ENCODE peak calls at places on chromosomes 1 and 21, in seven cellular contexts. W is fibroblast of mammary gland, I is uterus, D is K562, P is ovary, J is HL-60, N is AG10803. Z is an unnamed sample.

GRCh38 chr1:16960560-16961296 is 19.7 kb downstream of the MFAP2 start:
- DNase-seq in J (peak; percentile 51), I (peak; percentile 86), D (peak; percentile 74), N (peak; percentile 80), W (peak; percentile 73), P (peak; percentile 77), Z (no peak)

GRCh38 chr1:100343897-100344296 is 8.4 kb upstream of the CDC14A start:
- DNase-seq in W (no peak), P (no peak), I (no peak), D (no peak), J (no peak), N (no peak), Z (no peak)

GRCh38 chr1:11529330-11529729 is 50.4 kb downstream of the DISP3 start:
- DNase-seq in W (no peak), D (no peak), J (no peak), P (no peak), I (no peak), N (no peak), Z (no peak)

GRCh38 chr1:24392982-24393645 is 20.5 kb downstream of the STPG1 start:
- DNase-seq in P (no peak), I (no peak), D (no peak), W (no peak), N (no peak), J (no peak), Z (no peak)

GRCh38 chr1:13517193-13517812 is 3.5 kb upstream of the LRRC38 start:
- DNase-seq in P (no peak), D (peak; percentile 35), J (no peak), W (peak; percentile 15), I (no peak), N (no peak), Z (peak; percentile 51)

GRCh38 chr1:147825586-147825985 is 65.2 kb upstream of the GJA5 start:
- DNase-seq in N (no peak), P (no peak), W (no peak), J (no peak), D (no peak), I (no peak), Z (no peak)

GRCh38 chr1:100543640-100544039 is 5.7 kb downstream of the GPR88 start:
- DNase-seq in I (no peak), J (no peak), D (peak; percentile 57), N (no peak), P (no peak), W (no peak), Z (peak; percentile 57)

GRCh38 chr1:245875581-245876263 is 631.4 kb downstream of the SMYD3 start:
- DNase-seq in P (no peak), D (no peak), J (no peak), W (no peak), I (no peak), N (no peak), Z (no peak)

GRCh38 chr1:55937840-55938375 is 641.5 kb downstream of the PLPP3 start:
- DNase-seq in D (no peak), J (no peak), W (peak; percentile 3), I (no peak), N (no peak), P (no peak), Z (no peak)

GRCh38 chr21:41164981-41165650 is 2.8 kb upstream of the BACE2 start:
- DNase-seq in P (peak; percentile 40), W (peak; percentile 86), I (peak; percentile 61), N (peak; percentile 41), D (no peak), J (no peak), Z (no peak)

GRCh38 chr1:209207701-209208286 is 375.7 kb upstream of the CAMK1G start:
- DNase-seq in J (no peak), N (peak; percentile 66), P (peak; percentile 50), W (peak; percentile 61), I (peak; percentile 51), D (peak; percentile 46), Z (no peak)

GRCh38 chr1:209202826-209203439 is 380.6 kb upstream of the CAMK1G start:
- DNase-seq in D (peak; percentile 47), W (peak; percentile 67), J (peak; percentile 5), P (no peak), N (peak; percentile 67), I (no peak), Z (peak; percentile 48)

GRCh38 chr1:209205039-209205438 is 378.5 kb upstream of the CAMK1G start:
- DNase-seq in N (no peak), J (no peak), W (no peak), P (no peak), D (no peak), I (no peak), Z (no peak)

GRCh38 chr1:209208648-209209047 is 374.9 kb upstream of the CAMK1G start:
- DNase-seq in D (no peak), P (no peak), I (no peak), J (no peak), N (no peak), W (no peak), Z (no peak)

GRCh38 chr1:209207126-209207700 is 376.3 kb upstream of the CAMK1G start:
- DNase-seq in W (peak; percentile 9), P (no peak), I (no peak), N (peak; percentile 3), D (no peak), J (no peak), Z (no peak)
- H3K4me3 ChIP-seq in W (peak overlapping the region; percentile 12), P (peak overlapping the region; percentile 14), I (peak overlapping the region; percentile 7), N (peak overlapping the region; percentile 50), D (no peak overlapping the region), J (no peak overlapping the region), Z (no peak overlapping the region)

DNA sequence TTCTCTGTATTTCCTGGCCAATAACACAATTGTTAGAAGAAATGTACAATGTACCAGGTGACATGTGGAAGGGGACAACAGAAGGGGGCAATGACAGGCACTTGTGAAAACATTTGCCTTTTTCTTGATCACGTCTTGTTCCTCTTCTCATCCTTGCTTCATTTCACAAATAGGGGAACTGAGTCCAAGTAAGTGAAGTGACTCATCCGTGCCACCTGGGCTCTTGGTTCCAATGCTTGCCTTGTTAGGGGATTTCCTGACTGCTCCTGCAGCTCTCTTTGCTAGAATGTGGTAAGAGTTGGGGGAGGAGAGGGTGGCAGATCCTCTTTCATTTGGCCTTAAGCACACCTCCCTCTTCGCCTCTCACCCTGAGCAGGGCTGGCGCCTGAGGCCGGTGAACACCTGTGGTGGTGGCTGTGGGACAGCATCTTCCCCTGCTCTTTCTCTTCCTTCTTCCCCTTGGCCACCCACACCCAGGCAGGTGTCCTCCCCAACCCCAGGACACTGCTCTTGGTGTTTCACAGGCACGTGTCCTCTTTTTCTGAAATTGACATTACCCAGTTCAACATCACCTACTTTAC is 2.2 kb upstream of the RHEX start:
- DNase-seq in N (no peak), W (no peak), P (no peak), J (peak; percentile 92), D (no peak), I (no peak), Z (peak; percentile 95)
- H3K4me3 ChIP-seq in N (no peak overlapping the region), W (no peak overlapping the region), P (no peak overlapping the region), J (no peak overlapping the region), D (no peak overlapping the region), I (no peak overlapping the region), Z (no peak overlapping the region)

DNA sequence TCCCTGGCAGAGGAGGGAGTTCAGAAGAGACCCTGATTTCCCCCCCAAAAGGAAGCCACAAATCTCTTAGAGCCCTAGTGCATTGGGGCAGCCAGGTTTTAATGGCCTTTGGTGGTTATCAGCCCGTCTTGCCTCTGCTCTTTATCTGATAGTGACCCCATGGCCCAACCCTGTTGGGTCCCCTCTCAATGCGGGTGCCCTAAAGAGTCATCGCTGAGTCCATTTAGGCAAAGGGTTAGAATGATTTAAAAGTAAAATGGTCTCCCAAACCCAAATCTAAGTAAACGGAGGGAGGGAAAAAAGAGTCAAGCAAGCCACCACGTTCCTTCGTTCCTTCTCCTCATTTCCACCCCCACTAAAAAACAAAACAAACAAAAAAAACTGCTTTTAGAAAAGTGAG is 164.0 kb downstream of the RUNX1 start:
- DNase-seq in N (no peak), W (no peak), I (no peak), J (no peak), P (no peak), D (peak; percentile 42), Z (no peak)
- H3K4me3 ChIP-seq in N (peak overlapping the region; percentile 81), W (peak overlapping the region; percentile 93), I (no peak overlapping the region), J (peak overlapping the region; percentile 88), P (peak overlapping the region; percentile 2), D (peak overlapping the region; percentile 68), Z (peak overlapping the region; percentile 74)

DNA sequence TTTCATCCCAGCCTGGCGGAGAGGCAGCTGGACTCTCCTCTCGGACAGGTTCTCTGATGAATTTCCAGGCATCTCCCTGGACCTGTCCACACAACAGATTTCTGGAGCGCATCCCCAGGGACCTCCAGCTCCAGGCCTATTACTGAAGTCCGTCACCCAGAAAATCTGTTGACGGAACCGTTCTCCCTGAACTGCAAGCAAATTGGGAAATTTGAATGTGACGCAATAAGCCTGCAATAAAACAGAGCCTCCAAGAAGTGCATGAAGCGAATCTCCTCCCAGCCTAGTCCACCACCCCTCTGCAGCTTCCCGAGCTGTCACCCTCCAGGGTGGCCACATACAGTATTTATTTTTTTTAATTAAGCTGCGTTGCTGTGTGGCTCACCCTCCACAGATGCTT is 173.2 kb downstream of the CAMTA1 start:
- DNase-seq in D (no peak), W (no peak), P (peak; percentile 67), N (no peak), J (peak; percentile 41), I (no peak), Z (no peak)
- H3K4me3 ChIP-seq in D (no peak overlapping the region), W (no peak overlapping the region), P (no peak overlapping the region), N (no peak overlapping the region), J (no peak overlapping the region), I (no peak overlapping the region), Z (no peak overlapping the region)

GRCh38 chr1:179023946-179024345 is 1.7 kb upstream of the FAM20B start:
- DNase-seq in N (no peak), W (no peak), P (no peak), D (no peak), J (no peak), I (no peak), Z (no peak)

GRCh38 chr1:179025125-179025974 is at the start of gene FAM20B:
- DNase-seq in I (peak; percentile 94), P (peak; percentile 94), W (peak; percentile 86), D (peak; percentile 100), N (peak; percentile 92), J (peak; percentile 80), Z (peak; percentile 86)

GRCh38 chr1:179017383-179018326 is 8.0 kb upstream of the FAM20B start:
- DNase-seq in N (peak; percentile 31), I (no peak), J (no peak), D (peak; percentile 76), W (peak; percentile 61), P (peak; percentile 31), Z (no peak)

GRCh38 chr1:179025975-179026812 is 500 bp downstream of the FAM20B start:
- DNase-seq in N (peak; percentile 44), D (peak; percentile 92), W (peak; percentile 29), I (peak; percentile 61), J (peak; percentile 52), P (peak; percentile 55), Z (peak; percentile 66)

DNA sequence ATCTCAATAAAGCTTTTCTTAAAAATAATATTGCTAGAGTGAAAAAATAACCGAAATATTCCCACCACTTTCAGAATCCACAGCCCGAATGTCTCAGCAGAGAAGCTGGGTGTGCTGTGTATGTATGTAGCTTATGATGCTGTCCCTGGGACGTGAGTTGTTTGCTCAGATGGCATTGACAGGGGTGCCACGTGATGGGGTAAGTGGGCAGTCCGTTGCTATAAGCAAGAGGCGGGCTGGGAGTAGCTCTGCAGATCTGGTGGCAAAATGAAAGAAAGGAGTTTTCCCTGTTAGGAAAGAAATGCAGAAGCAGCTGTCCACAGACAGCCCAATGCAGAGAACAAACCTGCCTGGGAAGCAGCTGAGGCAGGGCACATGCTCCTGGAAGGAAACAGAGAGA is 3.8 kb upstream of the FAM20B start:
- DNase-seq in P (no peak), D (no peak), I (no peak), J (no peak), W (peak; percentile 24), N (peak; percentile 47), Z (no peak)
- H3K4me3 ChIP-seq in P (no peak overlapping the region), D (no peak overlapping the region), I (no peak overlapping the region), J (no peak overlapping the region), W (no peak overlapping the region), N (peak overlapping the region; percentile 30), Z (no peak overlapping the region)

GRCh38 chr21:26587621-26588260 is 14.7 kb upstream of the CYYR1 start:
- DNase-seq in J (no peak), W (peak; percentile 89), I (no peak), P (no peak), D (no peak), N (peak; percentile 76), Z (no peak)
- H3K4me3 ChIP-seq in J (no peak overlapping the region), W (no peak overlapping the region), I (no peak overlapping the region), P (peak overlapping the region; percentile 12), D (no peak overlapping the region), N (peak overlapping the region; percentile 46), Z (no peak overlapping the region)